ENCODE peak calls at places on chromosomes 12 and 14, in seven cellular contexts. F is H1, C is HepG2, L is IMR-90, Z is HCT116, G is GM12878, N is K562. H is an unnamed sample.

GRCh38 chr14:34981743-34982420 is 910 bp upstream of the SRP54 start:
- DNase-seq in F (no peak), C (no peak), L (peak), Z (peak), G (no peak), N (peak), H (peak)

GRCh38 chr12:106304001-106304421 is 1.5 kb downstream of the TCP11L2 start:
- DNase-seq in F (no peak), C (no peak), L (no peak), Z (no peak), G (no peak), N (no peak), H (no peak)

GRCh38 chr12:41967668-41968649 is 176.7 kb downstream of the GXYLT1 start:
- DNase-seq in F (peak), C (no peak), L (no peak), Z (no peak), G (no peak), N (no peak), H (no peak)

GRCh38 chr14:105050551-105050897 is 14.7 kb downstream of the GPR132 start:
- DNase-seq in F (no peak), C (peak), L (peak), Z (peak), G (no peak), N (peak), H (no peak)

GRCh38 chr12:20376984-20377383 is 8.6 kb downstream of the PDE3A start:
- DNase-seq in F (no peak), C (no peak), L (peak), Z (peak), G (no peak), N (no peak), H (no peak)

GRCh38 chr14:30355431-30355913 is 203.5 kb upstream of the G2E3 start:
- DNase-seq in F (no peak), C (peak), L (no peak), Z (no peak), G (peak), N (no peak), H (no peak)

GRCh38 chr12:2582631-2583616 is 211.8 kb upstream of the FKBP4 start:
- DNase-seq in F (peak), C (peak), L (peak), Z (peak), G (no peak), N (peak), H (peak)

GRCh38 chr12:18468521-18469075 is 207.3 kb downstream of the PIK3C2G start:
- DNase-seq in F (no peak), C (no peak), L (peak), Z (no peak), G (no peak), N (no peak), H (no peak)

GRCh38 chr12:93429448-93429847 is 12.3 kb downstream of the UBE2N start:
- DNase-seq in F (no peak), C (no peak), L (no peak), Z (no peak), G (no peak), N (no peak), H (no peak)

GRCh38 chr14:93369393-93370266 is 22.6 kb downstream of the COX8C start:
- DNase-seq in F (no peak), C (no peak), L (no peak), Z (no peak), G (peak), N (no peak), H (no peak)

GRCh38 chr12:20549115-20549719 is 145.9 kb upstream of the SLCO1C1 start:
- DNase-seq in F (no peak), C (peak), L (peak), Z (peak), G (no peak), N (no peak), H (peak)

GRCh38 chr12:123591702-123592481 is 7.5 kb downstream of the TMED2 start:
- DNase-seq in F (no peak), C (no peak), L (peak), Z (no peak), G (no peak), N (no peak), H (no peak)

GRCh38 chr12:98582093-98582492 is 11.4 kb upstream of the SLC25A3 start:
- DNase-seq in F (no peak), C (no peak), L (peak), Z (peak), G (no peak), N (no peak), H (no peak)

GRCh38 chr12:9751204-9752144 is 9.2 kb downstream of the CD69 start:
- DNase-seq in F (no peak), C (peak), L (peak), Z (peak), G (no peak), N (peak), H (peak)

DNA sequence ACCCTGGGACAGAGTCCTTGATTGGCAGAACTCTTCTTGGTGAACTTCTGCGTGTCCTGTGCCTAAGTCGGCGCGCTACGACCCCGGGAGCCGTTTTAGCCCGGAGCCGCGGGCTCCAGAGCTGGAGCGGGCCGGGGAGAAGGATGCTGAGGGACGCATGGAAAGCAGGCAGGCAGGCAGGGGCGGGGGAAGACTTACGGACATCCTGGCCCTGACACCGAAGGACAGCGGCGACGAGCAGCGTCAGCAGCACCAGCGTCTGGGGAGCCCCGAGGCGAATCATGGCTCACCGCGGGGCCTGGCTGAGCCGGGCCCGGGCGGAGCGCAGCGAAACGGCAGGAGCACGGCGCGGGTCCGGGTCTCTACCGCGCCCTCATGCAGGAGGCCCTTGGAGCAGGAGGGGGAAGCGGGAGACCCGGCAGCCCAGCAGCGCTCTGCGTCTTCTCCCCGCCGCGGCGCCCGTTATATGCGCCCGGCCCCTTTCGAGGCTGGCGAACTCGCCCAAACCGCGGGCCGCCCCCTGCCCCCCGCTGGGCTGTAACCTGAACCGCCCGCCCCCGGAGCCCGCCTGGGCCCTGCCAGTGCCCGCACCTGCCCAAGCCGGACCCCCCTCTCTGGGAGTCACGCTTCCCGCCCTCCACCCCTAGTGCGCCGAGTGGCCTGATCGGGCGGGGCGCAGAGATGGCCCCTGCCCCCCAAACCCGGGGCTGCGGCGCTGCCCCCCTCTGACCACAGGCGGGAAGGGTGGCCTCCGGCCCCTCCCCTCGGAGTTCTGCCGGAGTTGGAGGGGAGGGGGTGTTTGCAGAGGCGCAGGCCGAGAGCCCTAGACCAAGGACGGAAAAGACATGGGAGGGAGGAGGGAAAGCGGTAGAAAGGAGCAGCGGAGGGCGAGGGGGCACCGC is at the start of gene COL2A1:
- DNase-seq in F (no peak), C (no peak), L (peak), Z (no peak), G (no peak), N (no peak), H (peak)
- TF ChIP-seq CEBPB in F (no peak), C (no peak), L (no peak), Z (no peak), G (no peak), N (no peak), H (no peak)

DNA sequence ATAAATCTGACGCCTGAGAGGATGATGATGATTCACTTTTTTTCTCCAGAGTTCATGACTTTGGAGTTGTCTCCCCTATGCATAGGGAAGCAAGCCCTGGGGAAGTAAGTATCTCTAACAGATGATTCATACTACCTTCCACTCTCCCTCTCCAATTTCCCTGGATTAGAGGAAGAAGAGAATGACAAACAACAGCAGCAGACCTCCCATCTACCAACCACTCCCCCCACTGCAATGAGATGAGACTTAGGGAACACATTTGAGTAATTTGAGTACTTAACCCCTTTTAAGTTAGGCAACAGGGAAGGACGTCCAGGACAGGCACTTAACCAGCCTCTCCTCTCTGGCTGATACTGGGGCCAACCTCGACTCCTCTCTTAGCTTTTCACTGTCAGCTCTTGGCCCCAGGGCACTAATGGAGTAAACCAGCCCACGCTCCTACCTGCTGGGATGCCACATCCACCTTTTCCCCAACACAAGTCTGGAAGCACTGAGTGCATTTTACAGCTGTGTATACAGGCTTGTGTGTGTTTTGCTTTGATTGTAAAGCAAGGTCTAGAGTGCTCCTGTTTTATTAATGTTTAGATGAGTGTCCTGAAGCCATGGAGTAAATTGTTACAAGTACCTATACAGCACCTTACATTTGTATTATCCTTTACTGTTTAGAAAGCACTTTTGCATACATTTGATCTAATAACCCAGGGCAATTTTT is 180.7 kb downstream of the PHLDA1 start:
- DNase-seq in F (no peak), C (no peak), L (peak), Z (no peak), G (no peak), N (no peak), H (peak)
- TF ChIP-seq CEBPB in F (no peak), C (no peak), L (peak), Z (no peak), G (no peak), N (no peak), H (no peak)

GRCh38 chr14:75333523-75334190 is 55.0 kb downstream of the FOS start:
- DNase-seq in F (no peak), C (no peak), L (no peak), Z (no peak), G (no peak), N (no peak), H (no peak)
- TF ChIP-seq CEBPB in F (no peak), C (no peak), L (no peak), Z (no peak), G (no peak), N (no peak), H (no peak)

DNA sequence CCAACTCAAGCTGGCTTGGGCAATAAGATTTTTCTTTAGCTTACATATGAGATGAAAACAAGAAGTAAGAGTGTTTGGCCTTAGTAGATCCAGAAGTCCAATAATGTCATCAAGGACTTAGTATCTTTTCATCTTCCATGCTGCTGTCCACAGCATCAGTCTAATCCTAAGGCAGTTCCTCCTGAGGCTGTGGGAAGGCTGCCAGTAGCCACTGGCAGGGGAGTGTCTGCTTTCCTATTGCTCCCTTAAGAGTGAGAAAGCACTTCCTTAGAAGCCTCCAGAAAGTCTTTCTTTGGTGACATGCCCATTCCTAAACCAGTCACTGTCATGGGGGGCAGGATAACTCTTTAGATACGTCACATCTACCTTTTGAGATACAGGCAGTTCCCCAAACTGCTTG is 317.7 kb downstream of the BMP4 start:
- DNase-seq in F (no peak), C (no peak), L (peak), Z (no peak), G (no peak), N (no peak), H (no peak)
- TF ChIP-seq CEBPB in F (no peak), C (no peak), L (no peak), Z (no peak), G (no peak), N (no peak), H (no peak)

GRCh38 chr12:66159088-66159487 is 10.7 kb downstream of the TMBIM4 start:
- DNase-seq in F (no peak), C (no peak), L (no peak), Z (no peak), G (no peak), N (no peak), H (no peak)

GRCh38 chr12:66160704-66161103 is 9.1 kb downstream of the TMBIM4 start:
- DNase-seq in F (no peak), C (no peak), L (no peak), Z (no peak), G (no peak), N (no peak), H (no peak)

GRCh38 chr12:66152732-66153131 is 17.1 kb downstream of the TMBIM4 start:
- DNase-seq in F (no peak), C (no peak), L (peak), Z (no peak), G (no peak), N (no peak), H (no peak)

GRCh38 chr12:66154776-66155175 is 15.0 kb downstream of the TMBIM4 start:
- DNase-seq in F (no peak), C (no peak), L (peak), Z (no peak), G (no peak), N (no peak), H (no peak)

GRCh38 chr12:66156654-66157053 is 13.1 kb downstream of the TMBIM4 start:
- DNase-seq in F (no peak), C (no peak), L (peak), Z (no peak), G (no peak), N (no peak), H (no peak)
- TF ChIP-seq CEBPB in F (no peak), C (no peak), L (no peak), Z (no peak), G (no peak), N (no peak), H (no peak)

H was measured in A549.